ENCODE peak calls at places on chromosomes 12 and 14, in six cellular contexts. W is tibial nerve, P is colonic mucosa, Z is cardiac muscle cell, N is suprapubic skin, T is thoracic aorta. B is an unnamed sample.

GRCh38 chr12:123253606-123254459 is 17.8 kb downstream of the CDK2AP1 start:
- DNase-seq in W (no peak), P (no peak), Z (no peak), N (no peak), T (no peak), B (no peak)

GRCh38 chr14:104219731-104220224 is 81.4 kb downstream of the KIF26A start:
- DNase-seq in W (no peak), P (no peak), Z (no peak), N (no peak), T (no peak), B (peak; percentile 10)

GRCh38 chr14:45709541-45709940 is 456.5 kb upstream of the MIS18BP1 start:
- DNase-seq in W (no peak), P (no peak), Z (no peak), N (no peak), T (no peak), B (no peak)

GRCh38 chr14:71720978-71721624 is 211.1 kb upstream of the RGS6 start:
- DNase-seq in W (no peak), P (peak; percentile 47), Z (peak; percentile 35), N (no peak), T (no peak), B (no peak)

GRCh38 chr14:92494512-92494911 is 19.1 kb upstream of the RIN3 start:
- DNase-seq in W (no peak), P (no peak), Z (no peak), N (no peak), T (no peak), B (no peak)

GRCh38 chr12:86550222-86551145 is 294.3 kb upstream of the MGAT4C start:
- DNase-seq in W (no peak), P (no peak), Z (no peak), N (no peak), T (no peak), B (no peak)

GRCh38 chr12:102702447-102703114 is 214.5 kb downstream of the PAH start:
- DNase-seq in W (peak; percentile 46), P (no peak), Z (peak; percentile 28), N (no peak), T (no peak), B (no peak)

GRCh38 chr14:96246535-96246839 is 9.5 kb upstream of the BDKRB1 start:
- DNase-seq in W (no peak), P (no peak), Z (no peak), N (no peak), T (no peak), B (no peak)

GRCh38 chr12:45730842-45731336 is 1.4 kb downstream of the ARID2 start:
- DNase-seq in W (no peak), P (peak; percentile 37), Z (peak; percentile 47), N (no peak), T (no peak), B (no peak)

GRCh38 chr14:99348816-99349609 is 77.0 kb upstream of the BCL11B start:
- DNase-seq in W (no peak), P (no peak), Z (no peak), N (peak; percentile 72), T (no peak), B (no peak)

GRCh38 chr12:115227137-115227615 is 543.2 kb upstream of the TBX3 start:
- DNase-seq in W (no peak), P (no peak), Z (peak; percentile 36), N (no peak), T (no peak), B (no peak)

GRCh38 chr14:68938515-68939423 is 40.3 kb downstream of the ACTN1 start:
- DNase-seq in W (no peak), P (peak; percentile 83), Z (no peak), N (no peak), T (no peak), B (no peak)

GRCh38 chr12:12864243-12864642 is 27.1 kb upstream of the GPRC5A start:
- DNase-seq in W (no peak), P (no peak), Z (no peak), N (no peak), T (no peak), B (no peak)

GRCh38 chr12:71152838-71153237 is 5.0 kb downstream of the TSPAN8 start:
- DNase-seq in W (no peak), P (no peak), Z (no peak), N (no peak), T (no peak), B (no peak)

GRCh38 chr12:45503887-45504286 is 225.6 kb upstream of the ARID2 start:
- DNase-seq in W (no peak), P (no peak), Z (no peak), N (no peak), T (no peak), B (no peak)

GRCh38 chr14:23085458-23085857 is 9.5 kb downstream of the ACIN1 start:
- DNase-seq in W (no peak), P (no peak), Z (no peak), N (no peak), T (no peak), B (no peak)

GRCh38 chr14:42930058-42930457 is 1323.4 kb downstream of the LRFN5 start:
- DNase-seq in W (no peak), P (no peak), Z (peak; percentile 8), N (no peak), T (no peak), B (no peak)

GRCh38 chr12:3308063-3308462 is 182.9 kb upstream of the PRMT8 start:
- DNase-seq in W (no peak), P (no peak), Z (no peak), N (no peak), T (no peak), B (no peak)

GRCh38 chr12:103771466-103771865 is 69.6 kb downstream of the NT5DC3 start:
- DNase-seq in W (no peak), P (peak; percentile 37), Z (peak; percentile 65), N (no peak), T (no peak), B (peak; percentile 81)

GRCh38 chr14:66972469-66972868 is 216.8 kb upstream of the GARIN2 start:
- DNase-seq in W (no peak), P (no peak), Z (no peak), N (no peak), T (no peak), B (no peak)

GRCh38 chr14:22668417-22668816 is 24.3 kb upstream of the OR6J1 start:
- DNase-seq in W (no peak), P (no peak), Z (no peak), N (no peak), T (no peak), B (no peak)

GRCh38 chr12:62983594-62983993 is 48.6 kb upstream of the PPM1H start:
- DNase-seq in W (no peak), P (no peak), Z (no peak), N (no peak), T (no peak), B (no peak)

DNA sequence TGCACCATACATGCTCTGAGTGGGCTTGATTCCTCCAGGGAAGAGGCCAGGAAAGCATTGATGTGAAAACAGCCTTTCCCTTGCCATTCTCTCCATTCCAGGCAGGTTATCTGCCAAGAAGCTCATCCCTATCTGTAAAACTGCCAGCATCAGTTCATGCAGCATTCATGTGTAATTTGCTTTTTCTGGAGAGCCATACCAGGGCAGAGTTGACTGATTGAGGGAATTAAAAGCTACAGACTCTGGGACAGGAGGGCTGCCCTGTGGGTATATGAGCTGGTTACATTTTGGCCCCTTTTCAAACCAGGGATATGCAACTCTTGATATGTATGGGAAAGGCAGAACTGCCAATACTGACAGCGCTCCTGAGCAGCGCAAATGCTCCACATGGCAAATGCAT is 53.6 kb downstream of the SYT1 start:
- DNase-seq in W (no peak), P (no peak), Z (no peak), N (no peak), T (no peak), B (no peak)
- H3K4me1 ChIP-seq in W (no peaks in the 10 kb centered on the region), P (no peaks in the 10 kb centered on the region), Z (no peaks in the 10 kb centered on the region), N (no peaks in the 10 kb centered on the region), T (no peaks in the 10 kb centered on the region), B (no peaks in the 10 kb centered on the region)

GRCh38 chr12:131985145-131985875 is 35.6 kb downstream of the EP400 start:
- DNase-seq in W (no peak), P (no peak), Z (no peak), N (no peak), T (no peak), B (peak; percentile 92)
- H3K4me3 ChIP-seq in W (no peak overlapping the region), P (no peak overlapping the region), Z (no peak overlapping the region), N (no peak overlapping the region), T (peak overlapping the region; percentile 23), B (peak overlapping the region; percentile 26)

GRCh38 chr12:53391667-53392244 is 11.8 kb downstream of the SP1 start:
- DNase-seq in W (no peak), P (no peak), Z (no peak), N (no peak), T (no peak), B (no peak)
- H3K4me1 ChIP-seq in W (no peaks in the 10 kb centered on the region), P (peaks cover 12% of the 10 kb centered on the region), Z (peaks cover 4% of the 10 kb centered on the region), N (peaks cover 57% of the 10 kb centered on the region), T (peaks cover 55% of the 10 kb centered on the region), B (peaks cover 61% of the 10 kb centered on the region)

GRCh38 chr14:78319826-78320635 is 149.9 kb downstream of the NRXN3 start:
- DNase-seq in W (no peak), P (no peak), Z (peak; percentile 2), N (no peak), T (no peak), B (no peak)
- H3K4me3 ChIP-seq in W (no peak overlapping the region), P (no peak overlapping the region), Z (no peak overlapping the region), N (no peak overlapping the region), T (no peak overlapping the region), B (no peak overlapping the region)

DNA sequence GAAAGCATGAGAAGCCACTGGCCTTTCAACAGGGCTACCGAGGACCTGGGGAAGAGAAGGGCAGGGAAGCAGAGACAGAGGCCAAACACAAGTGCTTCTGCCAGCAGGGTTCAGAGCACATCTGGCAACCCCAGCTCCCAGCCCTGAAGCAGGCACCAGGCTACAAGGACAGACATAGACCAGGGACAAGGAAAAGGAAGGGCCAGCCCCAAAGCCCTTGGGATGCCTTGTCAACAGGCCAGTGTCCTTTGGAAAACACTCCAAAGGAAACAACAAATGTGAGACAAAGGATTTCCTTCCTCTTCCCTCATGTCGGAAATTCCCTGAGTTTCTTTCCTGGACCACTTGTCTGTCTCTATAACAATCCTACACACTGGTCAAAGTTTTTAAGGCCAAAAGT is 59.2 kb downstream of the TTC9 start:
- DNase-seq in W (no peak), P (no peak), Z (no peak), N (no peak), T (no peak), B (no peak)
- H3K4me1 ChIP-seq in W (no peaks in the 10 kb centered on the region), P (peaks cover 3% of the 10 kb centered on the region), Z (peaks cover 2% of the 10 kb centered on the region), N (no peaks in the 10 kb centered on the region), T (peaks cover 13% of the 10 kb centered on the region), B (peaks cover 16% of the 10 kb centered on the region)

DNA sequence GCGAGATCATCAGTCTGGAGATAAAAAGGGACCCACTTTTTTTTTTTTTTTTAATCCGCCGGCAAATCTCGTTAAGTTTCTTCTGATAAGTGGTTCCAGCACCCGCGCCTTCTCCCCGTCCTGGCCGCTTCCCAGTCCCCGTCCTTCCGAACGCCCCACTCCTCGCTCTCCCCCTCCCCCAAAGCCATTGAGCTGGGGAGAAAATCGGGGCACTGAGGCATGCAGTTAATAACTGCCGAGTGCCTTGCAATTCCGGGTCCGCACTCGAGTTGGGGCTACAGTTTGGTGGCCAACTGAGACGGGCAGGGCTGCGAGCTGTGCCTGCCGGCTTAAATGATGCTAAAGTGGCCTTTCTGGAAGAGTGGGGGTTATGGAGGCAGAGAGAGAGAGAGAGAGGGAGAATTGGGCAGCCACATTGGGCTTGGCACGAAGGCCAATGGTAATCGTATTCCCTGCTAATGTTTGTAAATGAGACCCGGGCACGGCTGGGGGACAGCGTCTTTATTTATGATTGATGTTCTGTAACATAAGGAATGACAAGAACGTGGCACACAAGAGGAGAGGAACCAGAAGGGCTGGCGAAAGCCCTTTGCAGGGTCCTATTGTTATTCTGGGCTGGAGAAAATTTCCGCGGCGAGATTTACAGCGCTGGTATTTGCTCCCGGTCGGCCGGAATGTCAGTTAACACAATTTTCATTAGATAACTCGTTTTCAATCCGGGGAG is 115.4 kb upstream of the MYL2 start:
- DNase-seq in W (no peak), P (no peak), Z (peak; percentile 61), N (no peak), T (no peak), B (no peak)
- H3K4me3 ChIP-seq in W (no peak overlapping the region), P (no peak overlapping the region), Z (peak overlapping the region; percentile 91), N (no peak overlapping the region), T (no peak overlapping the region), B (no peak overlapping the region)

B was measured in left lung.